ENCODE peak calls at places on chromosome 13, in six cellular contexts. I is A549; K is MCF 10A; Q is breast epithelium; T is activated CD8-positive, alpha-beta memory T cell treated with anti-CD3 and anti-CD28 coated beads for 48 hours; X is activated naive CD4-positive, alpha-beta T cell treated with anti-CD3 and anti-CD28 coated beads, Interleukin-2, amount 50 U/mL, for 16 hours. R is an unnamed sample.

GRCh38 chr13:31204592-31204991 is 4.8 kb downstream of the B3GLCT start:
- DNase-seq in I (peak), K (peak), Q (no peak), T (no peak), X (no peak), R (peak)

GRCh38 chr13:51916419-51916818 is 54.6 kb downstream of the CCDC70 start:
- DNase-seq in I (no peak), K (no peak), Q (no peak), T (no peak), X (no peak), R (no peak)

GRCh38 chr13:62360609-62361008 is 945.0 kb upstream of the PCDH20 start:
- DNase-seq in I (no peak), K (no peak), Q (no peak), T (no peak), X (no peak), R (no peak)

GRCh38 chr13:43304449-43304848 is 281.1 kb downstream of the DNAJC15 start:
- DNase-seq in I (no peak), K (no peak), Q (no peak), T (no peak), X (no peak), R (no peak)

GRCh38 chr13:94483970-94484369 is 4.5 kb upstream of the DCT start:
- DNase-seq in I (no peak), K (no peak), Q (no peak), T (no peak), X (no peak), R (no peak)

GRCh38 chr13:46119883-46120614 is 15.2 kb upstream of the CPB2 start:
- DNase-seq in I (peak), K (peak), Q (no peak), T (no peak), X (no peak), R (peak)

GRCh38 chr13:111241862-111242261 is 78.6 kb upstream of the TEX29 start:
- DNase-seq in I (no peak), K (no peak), Q (no peak), T (no peak), X (no peak), R (no peak)

GRCh38 chr13:111967572-111968201 is 99.3 kb upstream of the SOX1 start:
- DNase-seq in I (no peak), K (no peak), Q (no peak), T (no peak), X (no peak), R (no peak)

GRCh38 chr13:113992276-113993005 is 18.6 kb upstream of the C13orf46 start:
- DNase-seq in I (no peak), K (no peak), Q (no peak), T (no peak), X (no peak), R (no peak)

GRCh38 chr13:33218426-33218825 is 67.1 kb downstream of the STARD13 start:
- DNase-seq in I (no peak), K (no peak), Q (no peak), T (no peak), X (no peak), R (no peak)

GRCh38 chr13:49996951-49997895 is at the start of gene TRIM13:
- DNase-seq in I (peak), K (peak), Q (peak), T (peak), X (peak), R (peak)

GRCh38 chr13:109569938-109570711 is 216.3 kb downstream of the IRS2 start:
- DNase-seq in I (no peak), K (no peak), Q (no peak), T (no peak), X (peak), R (no peak)

GRCh38 chr13:107450426-107450825 is 764.9 kb downstream of the LIG4 start:
- DNase-seq in I (no peak), K (peak), Q (no peak), T (no peak), X (no peak), R (no peak)

GRCh38 chr13:75870397-75870801 is 234.3 kb downstream of the LMO7 start:
- DNase-seq in I (peak), K (peak), Q (no peak), T (no peak), X (no peak), R (peak)

GRCh38 chr13:45512148-45512498 is 47.4 kb downstream of the COG3 start:
- DNase-seq in I (no peak), K (no peak), Q (no peak), T (no peak), X (no peak), R (peak)

GRCh38 chr13:99281811-99282263 is 23.7 kb upstream of the GPR18 start:
- DNase-seq in I (no peak), K (peak), Q (no peak), T (no peak), X (peak), R (peak)

GRCh38 chr13:105847532-105848295 is 687.7 kb downstream of the EFNB2 start:
- DNase-seq in I (no peak), K (no peak), Q (no peak), T (no peak), X (no peak), R (no peak)

GRCh38 chr13:36819811-36820140 is 754 bp downstream of the RFXAP start:
- DNase-seq in I (no peak), K (peak), Q (no peak), T (no peak), X (peak), R (no peak)

GRCh38 chr13:74306496-74306895 is 172.3 kb upstream of the KLF12 start:
- DNase-seq in I (no peak), K (peak), Q (no peak), T (no peak), X (no peak), R (no peak)

GRCh38 chr13:109357751-109358150 is 428.6 kb downstream of the IRS2 start:
- DNase-seq in I (no peak), K (no peak), Q (no peak), T (no peak), X (no peak), R (no peak)

GRCh38 chr13:77136902-77137420 is 110.0 kb upstream of the FBXL3 start:
- DNase-seq in I (no peak), K (peak), Q (no peak), T (no peak), X (no peak), R (peak)

GRCh38 chr13:53941588-53942190 is 913.1 kb downstream of the OLFM4 start:
- DNase-seq in I (no peak), K (no peak), Q (no peak), T (no peak), X (no peak), R (no peak)

GRCh38 chr13:110436276-110436675 is 125.2 kb downstream of the RAB20 start:
- DNase-seq in I (no peak), K (no peak), Q (no peak), T (no peak), X (no peak), R (no peak)

GRCh38 chr13:110412132-110412912 is 105.2 kb downstream of the COL4A2 start:
- DNase-seq in I (peak), K (peak), Q (peak), T (peak), X (peak), R (peak)

GRCh38 chr13:23433171-23434153 is at the start of gene SACS:
- DNase-seq in I (peak), K (no peak), Q (no peak), T (no peak), X (no peak), R (peak)